ENCODE peak calls at places on chromosomes 11 and 22, in seven cellular contexts. One of them, this sample, is unnamed.

GRCh38 chr11:6568191-6568918 is 35.1 kb downstream of the RRP8 start:
- DNase-seq in ovary: peak; percentile 58
- DNase-seq in hepatocyte: peak; percentile 65
- DNase-seq in CD8-positive, alpha-beta memory T cell: no peak
- DNase-seq in heart left ventricle: peak; percentile 63
- DNase-seq in uterus: no peak
- DNase-seq in brain microvascular endothelial cell: peak; percentile 45
- DNase-seq in this sample: no peak

GRCh38 chr11:10572533-10572932 is 4.1 kb upstream of the LYVE1 start:
- DNase-seq in ovary: no peak
- DNase-seq in hepatocyte: no peak
- DNase-seq in CD8-positive, alpha-beta memory T cell: no peak
- DNase-seq in heart left ventricle: no peak
- DNase-seq in uterus: no peak
- DNase-seq in brain microvascular endothelial cell: no peak
- DNase-seq in this sample: no peak

GRCh38 chr11:1167751-1168231 is 10.0 kb downstream of the MUC5AC start:
- DNase-seq in ovary: no peak
- DNase-seq in hepatocyte: no peak
- DNase-seq in CD8-positive, alpha-beta memory T cell: no peak
- DNase-seq in heart left ventricle: no peak
- DNase-seq in uterus: no peak
- DNase-seq in brain microvascular endothelial cell: no peak
- DNase-seq in this sample: no peak

GRCh38 chr11:34271727-34272126 is 86.1 kb downstream of the ABTB2 start:
- DNase-seq in ovary: no peak
- DNase-seq in hepatocyte: no peak
- DNase-seq in CD8-positive, alpha-beta memory T cell: no peak
- DNase-seq in heart left ventricle: no peak
- DNase-seq in uterus: no peak
- DNase-seq in brain microvascular endothelial cell: no peak
- DNase-seq in this sample: no peak

GRCh38 chr22:48057116-48057835 is 1294.8 kb downstream of the TBC1D22A start:
- DNase-seq in ovary: no peak
- DNase-seq in hepatocyte: no peak
- DNase-seq in CD8-positive, alpha-beta memory T cell: no peak
- DNase-seq in heart left ventricle: no peak
- DNase-seq in uterus: no peak
- DNase-seq in brain microvascular endothelial cell: no peak
- DNase-seq in this sample: no peak

GRCh38 chr11:23555085-23555484 is 694.8 kb upstream of the CCDC179 start:
- DNase-seq in ovary: no peak
- DNase-seq in hepatocyte: no peak
- DNase-seq in CD8-positive, alpha-beta memory T cell: no peak
- DNase-seq in heart left ventricle: no peak
- DNase-seq in uterus: no peak
- DNase-seq in brain microvascular endothelial cell: peak; percentile 54
- DNase-seq in this sample: no peak

GRCh38 chr11:29184939-29185890 is 831.6 kb downstream of the KCNA4 start:
- DNase-seq in ovary: no peak
- DNase-seq in hepatocyte: no peak
- DNase-seq in CD8-positive, alpha-beta memory T cell: no peak
- DNase-seq in heart left ventricle: no peak
- DNase-seq in uterus: no peak
- DNase-seq in brain microvascular endothelial cell: peak; percentile 92
- DNase-seq in this sample: peak; percentile 16

GRCh38 chr11:70650075-70650909 is 252.0 kb downstream of the CTTN start:
- DNase-seq in ovary: peak; percentile 44
- DNase-seq in hepatocyte: peak; percentile 91
- DNase-seq in CD8-positive, alpha-beta memory T cell: no peak
- DNase-seq in heart left ventricle: peak; percentile 47
- DNase-seq in uterus: peak; percentile 24
- DNase-seq in brain microvascular endothelial cell: peak; percentile 64
- DNase-seq in this sample: peak; percentile 14

GRCh38 chr22:36028646-36029405 is at the start of gene RBFOX2:
- DNase-seq in ovary: peak; percentile 99
- DNase-seq in hepatocyte: peak; percentile 98
- DNase-seq in CD8-positive, alpha-beta memory T cell: peak; percentile 73
- DNase-seq in heart left ventricle: peak; percentile 97
- DNase-seq in uterus: peak; percentile 99
- DNase-seq in brain microvascular endothelial cell: peak; percentile 95
- DNase-seq in this sample: peak; percentile 77

GRCh38 chr11:64121637-64122410 is 44.1 kb downstream of the MACROD1 start:
- DNase-seq in ovary: no peak
- DNase-seq in hepatocyte: no peak
- DNase-seq in CD8-positive, alpha-beta memory T cell: no peak
- DNase-seq in heart left ventricle: no peak
- DNase-seq in uterus: no peak
- DNase-seq in brain microvascular endothelial cell: peak; percentile 84
- DNase-seq in this sample: no peak

GRCh38 chr11:35507688-35508087 is 17.7 kb downstream of the PAMR1 start:
- DNase-seq in ovary: no peak
- DNase-seq in hepatocyte: no peak
- DNase-seq in CD8-positive, alpha-beta memory T cell: no peak
- DNase-seq in heart left ventricle: no peak
- DNase-seq in uterus: no peak
- DNase-seq in brain microvascular endothelial cell: no peak
- DNase-seq in this sample: no peak

GRCh38 chr11:61120099-61120864 is 18.0 kb downstream of the CD5 start:
- DNase-seq in ovary: no peak
- DNase-seq in hepatocyte: no peak
- DNase-seq in CD8-positive, alpha-beta memory T cell: no peak
- DNase-seq in heart left ventricle: no peak
- DNase-seq in uterus: no peak
- DNase-seq in brain microvascular endothelial cell: no peak
- DNase-seq in this sample: no peak

GRCh38 chr11:78008174-78008573 is 13.7 kb upstream of the INTS4 start:
- DNase-seq in ovary: no peak
- DNase-seq in hepatocyte: no peak
- DNase-seq in CD8-positive, alpha-beta memory T cell: no peak
- DNase-seq in heart left ventricle: no peak
- DNase-seq in uterus: no peak
- DNase-seq in brain microvascular endothelial cell: no peak
- DNase-seq in this sample: no peak

GRCh38 chr22:50274311-50274710 is 4.1 kb upstream of the MAPK11 start:
- DNase-seq in ovary: no peak
- DNase-seq in hepatocyte: peak; percentile 79
- DNase-seq in CD8-positive, alpha-beta memory T cell: peak; percentile 63
- DNase-seq in heart left ventricle: peak; percentile 54
- DNase-seq in uterus: no peak
- DNase-seq in brain microvascular endothelial cell: peak; percentile 35
- DNase-seq in this sample: no peak

GRCh38 chr22:47902646-47903180 is 1140.3 kb downstream of the TBC1D22A start:
- DNase-seq in ovary: no peak
- DNase-seq in hepatocyte: no peak
- DNase-seq in CD8-positive, alpha-beta memory T cell: no peak
- DNase-seq in heart left ventricle: no peak
- DNase-seq in uterus: no peak
- DNase-seq in brain microvascular endothelial cell: no peak
- DNase-seq in this sample: no peak

GRCh38 chr11:17735823-17736772 is 1.5 kb downstream of the KCNC1 start:
- DNase-seq in ovary: no peak
- DNase-seq in hepatocyte: no peak
- DNase-seq in CD8-positive, alpha-beta memory T cell: peak; percentile 45
- DNase-seq in heart left ventricle: no peak
- DNase-seq in uterus: no peak
- DNase-seq in brain microvascular endothelial cell: no peak
- DNase-seq in this sample: no peak

GRCh38 chr11:8872017-8872416 is 39.0 kb upstream of the AKIP1 start:
- DNase-seq in ovary: no peak
- DNase-seq in hepatocyte: no peak
- DNase-seq in CD8-positive, alpha-beta memory T cell: no peak
- DNase-seq in heart left ventricle: no peak
- DNase-seq in uterus: no peak
- DNase-seq in brain microvascular endothelial cell: no peak
- DNase-seq in this sample: no peak

GRCh38 chr11:7657306-7658025 is 15.8 kb downstream of the CYB5R2 start:
- DNase-seq in ovary: peak; percentile 47
- DNase-seq in hepatocyte: peak; percentile 74
- DNase-seq in CD8-positive, alpha-beta memory T cell: peak; percentile 35
- DNase-seq in heart left ventricle: peak; percentile 43
- DNase-seq in uterus: peak; percentile 52
- DNase-seq in brain microvascular endothelial cell: peak; percentile 61
- DNase-seq in this sample: no peak

GRCh38 chr11:108221401-108221800 is 1.0 kb downstream of the NPAT start:
- DNase-seq in ovary: no peak
- DNase-seq in hepatocyte: no peak
- DNase-seq in CD8-positive, alpha-beta memory T cell: no peak
- DNase-seq in heart left ventricle: no peak
- DNase-seq in uterus: no peak
- DNase-seq in brain microvascular endothelial cell: peak; percentile 7
- DNase-seq in this sample: no peak

GRCh38 chr11:8315463-8315862 is 51.8 kb upstream of the LMO1 start:
- DNase-seq in ovary: no peak
- DNase-seq in hepatocyte: no peak
- DNase-seq in CD8-positive, alpha-beta memory T cell: no peak
- DNase-seq in heart left ventricle: no peak
- DNase-seq in uterus: no peak
- DNase-seq in brain microvascular endothelial cell: no peak
- DNase-seq in this sample: no peak

GRCh38 chr22:33381531-33382406 is 323.6 kb upstream of the SYN3 start:
- DNase-seq in ovary: no peak
- DNase-seq in hepatocyte: no peak
- DNase-seq in CD8-positive, alpha-beta memory T cell: no peak
- DNase-seq in heart left ventricle: no peak
- DNase-seq in uterus: no peak
- DNase-seq in brain microvascular endothelial cell: no peak
- DNase-seq in this sample: no peak

GRCh38 chr22:24076091-24076867 is 65.2 kb downstream of the CABIN1 start:
- DNase-seq in ovary: no peak
- DNase-seq in hepatocyte: no peak
- DNase-seq in CD8-positive, alpha-beta memory T cell: no peak
- DNase-seq in heart left ventricle: no peak
- DNase-seq in uterus: no peak
- DNase-seq in brain microvascular endothelial cell: no peak
- DNase-seq in this sample: no peak

GRCh38 chr11:112292785-112293407 is 32.2 kb upstream of the PLET1 start:
- DNase-seq in ovary: no peak
- DNase-seq in hepatocyte: no peak
- DNase-seq in CD8-positive, alpha-beta memory T cell: no peak
- DNase-seq in heart left ventricle: no peak
- DNase-seq in uterus: no peak
- DNase-seq in brain microvascular endothelial cell: peak; percentile 81
- DNase-seq in this sample: peak; percentile 73

GRCh38 chr11:126079640-126080205 is 17.1 kb upstream of the CDON start:
- DNase-seq in ovary: no peak
- DNase-seq in hepatocyte: peak; percentile 42
- DNase-seq in CD8-positive, alpha-beta memory T cell: no peak
- DNase-seq in heart left ventricle: no peak
- DNase-seq in uterus: no peak
- DNase-seq in brain microvascular endothelial cell: no peak
- DNase-seq in this sample: no peak

GRCh38 chr11:23594755-23595154 is 734.5 kb upstream of the CCDC179 start:
- DNase-seq in ovary: no peak
- DNase-seq in hepatocyte: no peak
- DNase-seq in CD8-positive, alpha-beta memory T cell: no peak
- DNase-seq in heart left ventricle: no peak
- DNase-seq in uterus: no peak
- DNase-seq in brain microvascular endothelial cell: no peak
- DNase-seq in this sample: no peak

GRCh38 chr11:118048472-118049370 is 28.2 kb upstream of the TMPRSS4 start:
- DNase-seq in ovary: no peak
- DNase-seq in hepatocyte: no peak
- DNase-seq in CD8-positive, alpha-beta memory T cell: no peak
- DNase-seq in heart left ventricle: no peak
- DNase-seq in uterus: no peak
- DNase-seq in brain microvascular endothelial cell: no peak
- DNase-seq in this sample: no peak

GRCh38 chr22:29201722-29202230 is 3.9 kb upstream of the EMID1 start:
- DNase-seq in ovary: no peak
- DNase-seq in hepatocyte: no peak
- DNase-seq in CD8-positive, alpha-beta memory T cell: peak; percentile 14
- DNase-seq in heart left ventricle: no peak
- DNase-seq in uterus: no peak
- DNase-seq in brain microvascular endothelial cell: no peak
- DNase-seq in this sample: no peak

GRCh38 chr11:2219318-2220017 is 47.9 kb upstream of the TH start:
- DNase-seq in ovary: no peak
- DNase-seq in hepatocyte: no peak
- DNase-seq in CD8-positive, alpha-beta memory T cell: no peak
- DNase-seq in heart left ventricle: no peak
- DNase-seq in uterus: no peak
- DNase-seq in brain microvascular endothelial cell: no peak
- DNase-seq in this sample: no peak

GRCh38 chr22:35310556-35311550 is 11.2 kb downstream of the TOM1 start:
- DNase-seq in ovary: no peak
- DNase-seq in hepatocyte: peak; percentile 53
- DNase-seq in CD8-positive, alpha-beta memory T cell: no peak
- DNase-seq in heart left ventricle: no peak
- DNase-seq in uterus: no peak
- DNase-seq in brain microvascular endothelial cell: no peak
- DNase-seq in this sample: no peak

GRCh38 chr11:106137758-106138157 is 60.3 kb downstream of the AASDHPPT start:
- DNase-seq in ovary: no peak
- DNase-seq in hepatocyte: no peak
- DNase-seq in CD8-positive, alpha-beta memory T cell: no peak
- DNase-seq in heart left ventricle: no peak
- DNase-seq in uterus: no peak
- DNase-seq in brain microvascular endothelial cell: no peak
- DNase-seq in this sample: no peak

GRCh38 chr11:93474122-93474521 is 69.1 kb downstream of the SMCO4 start:
- DNase-seq in ovary: no peak
- DNase-seq in hepatocyte: no peak
- DNase-seq in CD8-positive, alpha-beta memory T cell: no peak
- DNase-seq in heart left ventricle: no peak
- DNase-seq in uterus: no peak
- DNase-seq in brain microvascular endothelial cell: no peak
- DNase-seq in this sample: no peak
- H3K27ac ChIP-seq in ovary: no peak overlapping the region
- H3K27ac ChIP-seq in hepatocyte: no peak overlapping the region
- H3K27ac ChIP-seq in CD8-positive, alpha-beta memory T cell: no peak overlapping the region
- H3K27ac ChIP-seq in heart left ventricle: no peak overlapping the region
- H3K27ac ChIP-seq in uterus: no peak overlapping the region
- H3K27ac ChIP-seq in brain microvascular endothelial cell: no peak overlapping the region
- H3K27ac ChIP-seq in this sample: no peak overlapping the region

GRCh38 chr11:76630600-76630999 is 39.9 kb downstream of the LRRC32 start:
- DNase-seq in ovary: no peak
- DNase-seq in hepatocyte: no peak
- DNase-seq in CD8-positive, alpha-beta memory T cell: no peak
- DNase-seq in heart left ventricle: no peak
- DNase-seq in uterus: no peak
- DNase-seq in brain microvascular endothelial cell: no peak
- DNase-seq in this sample: no peak
- H3K27ac ChIP-seq in ovary: peak overlapping the region; percentile 68
- H3K27ac ChIP-seq in hepatocyte: peak overlapping the region; percentile 63
- H3K27ac ChIP-seq in CD8-positive, alpha-beta memory T cell: no peak overlapping the region
- H3K27ac ChIP-seq in heart left ventricle: peak overlapping the region; percentile 79
- H3K27ac ChIP-seq in uterus: peak overlapping the region; percentile 79
- H3K27ac ChIP-seq in brain microvascular endothelial cell: peak overlapping the region; percentile 48
- H3K27ac ChIP-seq in this sample: no peak overlapping the region

GRCh38 chr11:16361108-16361869 is 4.9 kb upstream of the SOX6 start:
- DNase-seq in ovary: no peak
- DNase-seq in hepatocyte: no peak
- DNase-seq in CD8-positive, alpha-beta memory T cell: no peak
- DNase-seq in heart left ventricle: no peak
- DNase-seq in uterus: no peak
- DNase-seq in brain microvascular endothelial cell: no peak
- DNase-seq in this sample: no peak
- H3K27ac ChIP-seq in ovary: no peak overlapping the region
- H3K27ac ChIP-seq in hepatocyte: no peak overlapping the region
- H3K27ac ChIP-seq in CD8-positive, alpha-beta memory T cell: no peak overlapping the region
- H3K27ac ChIP-seq in heart left ventricle: no peak overlapping the region
- H3K27ac ChIP-seq in uterus: no peak overlapping the region
- H3K27ac ChIP-seq in brain microvascular endothelial cell: no peak overlapping the region
- H3K27ac ChIP-seq in this sample: no peak overlapping the region

GRCh38 chr11:96579642-96580041 is 189.8 kb downstream of the JRKL start:
- DNase-seq in ovary: no peak
- DNase-seq in hepatocyte: no peak
- DNase-seq in CD8-positive, alpha-beta memory T cell: no peak
- DNase-seq in heart left ventricle: no peak
- DNase-seq in uterus: no peak
- DNase-seq in brain microvascular endothelial cell: no peak
- DNase-seq in this sample: no peak
- H3K27ac ChIP-seq in ovary: no peak overlapping the region
- H3K27ac ChIP-seq in hepatocyte: no peak overlapping the region
- H3K27ac ChIP-seq in CD8-positive, alpha-beta memory T cell: no peak overlapping the region
- H3K27ac ChIP-seq in heart left ventricle: no peak overlapping the region
- H3K27ac ChIP-seq in uterus: no peak overlapping the region
- H3K27ac ChIP-seq in brain microvascular endothelial cell: no peak overlapping the region
- H3K27ac ChIP-seq in this sample: no peak overlapping the region